ENCODE peak calls at places on chromosomes 7 and 10, in seven cellular contexts. B, K, D, G, A, L and I are unnamed samples.
A peak's percentile ranks its signal among the peaks of the same experiment; 100 is the strongest.

GRCh38 chr7:74334026-74334425 is 44.8 kb downstream of the CLIP2 start:
- DNase-seq in B (peak; percentile 84), K (no peak), L (no peak), A (no peak), D (no peak), G (no peak), I (no peak)

GRCh38 chr10:24929056-24929544 is 23.3 kb downstream of the PRTFDC1 start:
- DNase-seq in A (no peak), L (no peak), B (peak; percentile 84), D (no peak), K (no peak), G (no peak), I (no peak)

GRCh38 chr10:73785721-73786511 is 510 bp downstream of the ZSWIM8 start:
- DNase-seq in B (peak; percentile 49), A (no peak), L (peak; percentile 53), G (peak; percentile 58), K (peak; percentile 72), D (peak; percentile 81), I (no peak)

GRCh38 chr7:49980414-49980813 is 112.6 kb downstream of the ZPBP start:
- DNase-seq in L (no peak), K (no peak), B (no peak), D (no peak), A (no peak), G (no peak), I (no peak)

GRCh38 chr10:30176182-30176581 is 116.8 kb upstream of the JCAD start:
- DNase-seq in K (no peak), G (no peak), L (no peak), A (no peak), B (no peak), D (no peak), I (no peak)

GRCh38 chr10:124709862-124710261 is 34.3 kb downstream of the FAM53B start:
- DNase-seq in K (peak; percentile 76), L (no peak), A (peak; percentile 87), G (no peak), B (no peak), D (peak; percentile 90), I (no peak)

GRCh38 chr10:33155720-33156638 is 178.5 kb downstream of the NRP1 start:
- DNase-seq in L (no peak), A (no peak), B (peak; percentile 72), D (no peak), K (no peak), G (no peak), I (peak; percentile 78)

GRCh38 chr10:125120046-125120710 is 40.2 kb downstream of the CTBP2 start:
- DNase-seq in K (no peak), L (no peak), B (no peak), A (no peak), D (peak; percentile 32), G (no peak), I (no peak)

GRCh38 chr10:98438715-98439114 is 8.0 kb downstream of the HPS1 start:
- DNase-seq in D (no peak), G (no peak), A (no peak), K (peak; percentile 51), B (no peak), L (no peak), I (no peak)

GRCh38 chr10:35335718-35336083 is 608 bp upstream of the CCNY start:
- DNase-seq in G (no peak), K (no peak), D (no peak), B (no peak), L (peak; percentile 19), A (no peak), I (no peak)

GRCh38 chr10:100344386-100344785 is 2.6 kb upstream of the SCD start:
- DNase-seq in L (no peak), D (no peak), A (no peak), B (no peak), G (no peak), K (no peak), I (no peak)

GRCh38 chr7:91168766-91169518 is 95.3 kb upstream of the FZD1 start:
- DNase-seq in K (no peak), G (no peak), B (no peak), L (no peak), D (no peak), A (no peak), I (no peak)

GRCh38 chr10:110372656-110373055 is 67.9 kb upstream of the SMNDC1 start:
- DNase-seq in K (no peak), A (no peak), L (no peak), G (no peak), D (no peak), B (no peak), I (no peak)

GRCh38 chr10:132036153-132036886 is 29.4 kb upstream of the JAKMIP3 start:
- DNase-seq in L (no peak), G (no peak), K (no peak), A (no peak), B (peak; percentile 8), D (no peak), I (no peak)

GRCh38 chr7:105808703-105809590 is 67.5 kb downstream of the ATXN7L1 start:
- DNase-seq in D (no peak), G (peak; percentile 77), B (peak; percentile 64), A (no peak), L (no peak), K (no peak), I (peak; percentile 44)

GRCh38 chr7:159177270-159178036 is 32.8 kb upstream of the VIPR2 start:
- DNase-seq in B (no peak), D (no peak), L (no peak), A (no peak), K (no peak), G (no peak), I (no peak)

GRCh38 chr7:70446448-70447143 is 685.3 kb upstream of the GALNT17 start:
- DNase-seq in G (no peak), A (no peak), K (no peak), D (no peak), B (no peak), L (no peak), I (no peak)

GRCh38 chr10:112843623-112844022 is 106.4 kb upstream of the TCF7L2 start:
- DNase-seq in A (no peak), G (no peak), B (no peak), D (no peak), L (no peak), K (no peak), I (no peak)

GRCh38 chr7:137755846-137756685 is 90.7 kb downstream of the DGKI start:
- DNase-seq in A (no peak), D (no peak), G (no peak), K (no peak), L (no peak), B (no peak), I (peak; percentile 31)

GRCh38 chr10:84519235-84519634 is 190.8 kb downstream of the CCSER2 start:
- DNase-seq in G (no peak), D (no peak), L (no peak), B (no peak), K (no peak), A (no peak), I (no peak)

GRCh38 chr7:47535704-47536628 is 45.9 kb downstream of the TNS3 start:
- DNase-seq in K (no peak), L (no peak), A (no peak), G (no peak), B (no peak), D (no peak), I (no peak)

GRCh38 chr10:126216221-126216701 is 172.0 kb downstream of the ADAM12 start:
- DNase-seq in A (no peak), K (no peak), L (no peak), G (no peak), B (peak; percentile 47), D (no peak), I (no peak)

GRCh38 chr7:100568936-100569844 is 4.5 kb downstream of the SAP25 start:
- DNase-seq in B (peak; percentile 53), G (no peak), L (peak; percentile 76), D (peak; percentile 85), A (no peak), K (no peak), I (no peak)

GRCh38 chr10:73262105-73262730 is 9.8 kb upstream of the MRPS16 start:
- DNase-seq in G (no peak), L (no peak), K (no peak), A (no peak), D (no peak), B (peak; percentile 82), I (peak; percentile 80)

GRCh38 chr7:47484457-47484856 is 97.5 kb downstream of the TNS3 start:
- DNase-seq in G (no peak), K (no peak), D (no peak), A (no peak), L (no peak), B (no peak), I (no peak)

GRCh38 chr10:677038-677437 is 12.4 kb downstream of the DIP2C start:
- DNase-seq in K (no peak), A (no peak), D (no peak), G (no peak), L (no peak), B (no peak), I (no peak)

GRCh38 chr7:133081119-133081604 is 728 bp downstream of the CHCHD3 start:
- DNase-seq in L (no peak), K (no peak), B (peak; percentile 4), D (no peak), A (no peak), G (peak; percentile 32), I (no peak)

DNA sequence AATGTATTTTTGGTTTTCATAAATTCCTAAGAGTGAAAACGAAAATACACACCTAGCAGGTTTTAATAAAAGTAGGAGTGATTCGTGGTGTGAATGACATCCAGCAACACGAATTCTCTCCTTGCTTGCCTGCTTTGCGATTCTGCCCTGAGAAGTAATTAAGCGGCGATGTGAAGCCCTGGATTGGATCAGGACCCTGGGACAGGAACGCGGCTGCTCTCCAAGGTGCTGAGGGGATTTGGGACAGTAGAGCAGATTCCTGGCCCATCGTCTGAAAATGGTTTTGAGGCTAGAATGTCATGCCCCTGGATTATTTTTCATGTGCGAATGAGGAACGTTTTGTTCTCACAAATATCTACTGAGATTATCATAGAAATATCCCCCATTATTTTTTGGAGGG is 7.8 kb downstream of the NPS start:
- DNase-seq in D (no peak), K (no peak), B (no peak), G (no peak), L (no peak), A (no peak), I (no peak)
- H3K4me3 ChIP-seq in D (no peak overlapping the region), K (no peak overlapping the region), B (no peak overlapping the region), G (no peak overlapping the region), L (no peak overlapping the region), A (no peak overlapping the region), I (no peak overlapping the region)

GRCh38 chr10:103692421-103693069 is 162.8 kb downstream of the SH3PXD2A start:
- DNase-seq in L (no peak), G (no peak), B (no peak), D (no peak), K (no peak), A (no peak), I (no peak)
- H3K4me3 ChIP-seq in L (no peak overlapping the region), G (peak overlapping the region; percentile 47), B (peak overlapping the region; percentile 48), D (peak overlapping the region; percentile 34), K (peak overlapping the region; percentile 45), A (no peak overlapping the region), I (peak overlapping the region; percentile 38)

GRCh38 chr10:49610015-49610734 is at the start of gene SLC18A3:
- DNase-seq in B (no peak), L (no peak), D (peak; percentile 47), A (no peak), K (no peak), G (no peak), I (no peak)
- H3K4me3 ChIP-seq in B (no peak within 1 kb of the TSS), L (no peak within 1 kb of the TSS), D (no peak within 1 kb of the TSS), A (no peak within 1 kb of the TSS), K (peak within 1 kb of the TSS; percentile 33), G (no peak within 1 kb of the TSS), I (no peak within 1 kb of the TSS)

DNA sequence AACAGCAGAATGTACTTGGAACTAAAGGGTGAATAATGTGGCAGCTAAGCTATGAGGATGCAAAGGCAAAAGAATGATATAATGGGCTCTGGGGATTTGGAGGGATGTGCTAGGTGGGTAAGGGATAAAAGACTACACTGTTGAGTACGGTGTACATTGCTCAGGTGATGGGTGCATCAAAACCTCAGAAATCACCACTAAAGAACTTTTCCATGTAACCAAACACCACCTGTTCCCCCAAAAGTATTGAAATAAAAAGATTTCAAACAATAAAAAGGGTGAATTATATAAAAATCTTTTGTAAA is 1.6 kb upstream of the CHCHD2 start:
- DNase-seq in A (no peak), G (no peak), B (no peak), D (no peak), L (no peak), K (no peak), I (no peak)
- H3K4me3 ChIP-seq in A (no peak overlapping the region), G (no peak overlapping the region), B (no peak overlapping the region), D (no peak overlapping the region), L (no peak overlapping the region), K (no peak overlapping the region), I (no peak overlapping the region)